ENCODE peak calls at places on chromosomes 6 and 20, in nine cellular contexts. G is psoas muscle, D is osteoblast, B is astrocyte of the spinal cord, W is AG10803, T is IMR-90, C is cardiac fibroblast, M is adrenal gland, J is astrocyte. U is an unnamed sample.

GRCh38 chr6:150143521-150144293 is 863 bp downstream of the PPP1R14C start:
- DNase-seq in G (peak; percentile 23), D (no peak), B (no peak), W (no peak), T (no peak), C (no peak), M (no peak), J (no peak), U (no peak)

GRCh38 chr20:3671986-3672863 is 9.0 kb upstream of the GFRA4 start:
- DNase-seq in G (no peak), D (peak; percentile 81), B (no peak), W (no peak), T (no peak), C (no peak), M (no peak), J (no peak), U (no peak)

GRCh38 chr6:3147914-3148757 is 9.2 kb downstream of the TUBB2A start:
- DNase-seq in G (no peak), D (peak; percentile 69), B (no peak), W (no peak), T (no peak), C (no peak), M (no peak), J (no peak), U (no peak)

GRCh38 chr20:36408219-36408618 is 102.1 kb downstream of the DLGAP4 start:
- DNase-seq in G (no peak), D (peak; percentile 91), B (no peak), W (peak; percentile 9), T (peak; percentile 28), C (peak; percentile 62), M (peak; percentile 40), J (no peak), U (no peak)

GRCh38 chr6:65937982-65938381 is 231.0 kb upstream of the EYS start:
- DNase-seq in G (no peak), D (peak; percentile 48), B (peak; percentile 5), W (peak; percentile 24), T (no peak), C (peak; percentile 5), M (peak; percentile 86), J (peak; percentile 6), U (no peak)

GRCh38 chr6:144104898-144105487 is 9.6 kb upstream of the SF3B5 start:
- DNase-seq in G (no peak), D (peak; percentile 79), B (peak; percentile 81), W (peak; percentile 77), T (peak; percentile 79), C (peak; percentile 89), M (peak; percentile 66), J (peak; percentile 47), U (peak; percentile 46)

GRCh38 chr6:153024401-153025017 is 22.0 kb upstream of the MTRF1L start:
- DNase-seq in G (no peak), D (no peak), B (peak; percentile 58), W (peak; percentile 50), T (peak; percentile 56), C (peak; percentile 67), M (peak; percentile 44), J (no peak), U (no peak)

GRCh38 chr6:56732517-56732916 is 89.8 kb upstream of the DST start:
- DNase-seq in G (no peak), D (no peak), B (no peak), W (no peak), T (no peak), C (no peak), M (no peak), J (no peak), U (no peak)

GRCh38 chr6:56752009-56752408 is 109.3 kb upstream of the DST start:
- DNase-seq in G (no peak), D (no peak), B (peak; percentile 79), W (peak; percentile 70), T (peak; percentile 77), C (peak; percentile 51), M (no peak), J (peak; percentile 93), U (peak; percentile 43)

GRCh38 chr6:143158113-143158581 is 97.5 kb downstream of the AIG1 start:
- DNase-seq in G (no peak), D (peak; percentile 17), B (no peak), W (peak; percentile 63), T (peak; percentile 38), C (no peak), M (no peak), J (no peak), U (no peak)

GRCh38 chr20:2104236-2104635 is 2.6 kb downstream of the STK35 start:
- DNase-seq in G (no peak), D (no peak), B (peak; percentile 7), W (no peak), T (no peak), C (no peak), M (no peak), J (no peak), U (peak; percentile 52)

GRCh38 chr6:111566873-111567517 is 38.7 kb downstream of the TRAF3IP2 start:
- DNase-seq in G (no peak), D (no peak), B (no peak), W (no peak), T (no peak), C (peak; percentile 47), M (no peak), J (peak; percentile 53), U (no peak)

GRCh38 chr6:69693749-69694148 is 103.1 kb downstream of the LMBRD1 start:
- DNase-seq in G (no peak), D (peak; percentile 34), B (peak; percentile 5), W (peak; percentile 16), T (peak; percentile 41), C (no peak), M (no peak), J (no peak), U (no peak)

GRCh38 chr6:24547243-24547642 is 52.5 kb downstream of the ALDH5A1 start:
- DNase-seq in G (no peak), D (no peak), B (no peak), W (no peak), T (no peak), C (peak; percentile 5), M (no peak), J (no peak), U (no peak)

DNA sequence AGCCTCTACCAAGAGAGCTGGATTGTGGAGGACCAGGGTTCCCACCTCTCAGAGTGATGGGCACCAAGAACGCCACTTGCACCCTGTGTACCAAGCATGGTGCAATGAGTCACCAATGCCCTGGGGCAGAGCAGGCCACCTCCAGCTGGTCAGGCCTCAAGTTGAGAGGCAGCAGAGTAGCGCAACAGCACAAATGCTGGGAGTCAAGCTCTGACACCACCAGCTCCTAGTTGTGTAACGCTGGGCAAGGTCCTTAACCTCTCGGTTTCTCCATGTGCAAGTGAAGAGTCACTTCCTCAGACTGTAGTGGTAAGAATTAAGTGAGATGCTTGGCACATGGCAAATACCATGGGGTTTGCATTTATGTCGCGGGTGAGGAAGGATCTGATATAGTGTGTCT is 25.6 kb downstream of the GFOD1 start:
- DNase-seq in G (no peak), D (no peak), B (no peak), W (no peak), T (no peak), C (no peak), M (peak; percentile 6), J (no peak), U (no peak)
- H3K4me3 ChIP-seq in G (no peak overlapping the region), D (no peak overlapping the region), B (no peak overlapping the region), W (no peak overlapping the region), T (no peak overlapping the region), C (no peak overlapping the region), M (no peak overlapping the region), J (no peak overlapping the region), U (no peak overlapping the region)

DNA sequence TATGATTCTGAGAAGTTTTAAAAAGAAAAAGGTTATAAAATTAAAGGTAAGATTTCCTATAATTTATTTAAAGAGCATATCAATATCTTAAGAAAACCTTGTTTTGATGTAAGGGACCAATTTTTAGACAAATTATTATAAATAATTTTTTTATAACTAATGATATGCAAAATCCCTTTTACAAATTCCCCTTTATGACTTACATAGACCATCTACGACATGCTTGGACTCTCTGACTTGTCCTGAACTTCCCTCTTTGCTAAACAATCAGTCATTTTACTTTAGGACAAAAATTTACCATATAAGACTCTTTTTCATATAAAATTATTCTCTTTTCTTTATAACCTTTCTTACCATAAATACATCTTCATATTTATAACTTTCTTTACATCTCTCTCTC is 15.3 kb upstream of the ANGPT4 start:
- DNase-seq in G (no peak), D (no peak), B (no peak), W (no peak), T (no peak), C (no peak), M (no peak), J (no peak), U (no peak)
- TF ChIP-seq CTCF in G (no peak), D (no peak), B (no peak), W (no peak), T (no peak), C (no peak), M (no peak), J (no peak), U (no peak)

GRCh38 chr6:137191670-137192069 is 18.2 kb upstream of the IL22RA2 start:
- DNase-seq in G (no peak), D (no peak), B (no peak), W (peak; percentile 18), T (no peak), C (peak; percentile 54), M (no peak), J (no peak), U (no peak)

GRCh38 chr6:137190710-137191109 is 17.3 kb upstream of the IL22RA2 start:
- DNase-seq in G (no peak), D (no peak), B (no peak), W (no peak), T (no peak), C (no peak), M (no peak), J (no peak), U (no peak)

GRCh38 chr6:137192821-137193220 is 19.4 kb upstream of the IL22RA2 start:
- DNase-seq in G (no peak), D (no peak), B (no peak), W (no peak), T (no peak), C (no peak), M (no peak), J (no peak), U (no peak)

GRCh38 chr6:137193256-137194070 is 20.0 kb upstream of the IL22RA2 start:
- DNase-seq in G (no peak), D (no peak), B (no peak), W (no peak), T (no peak), C (no peak), M (no peak), J (no peak), U (no peak)

DNA sequence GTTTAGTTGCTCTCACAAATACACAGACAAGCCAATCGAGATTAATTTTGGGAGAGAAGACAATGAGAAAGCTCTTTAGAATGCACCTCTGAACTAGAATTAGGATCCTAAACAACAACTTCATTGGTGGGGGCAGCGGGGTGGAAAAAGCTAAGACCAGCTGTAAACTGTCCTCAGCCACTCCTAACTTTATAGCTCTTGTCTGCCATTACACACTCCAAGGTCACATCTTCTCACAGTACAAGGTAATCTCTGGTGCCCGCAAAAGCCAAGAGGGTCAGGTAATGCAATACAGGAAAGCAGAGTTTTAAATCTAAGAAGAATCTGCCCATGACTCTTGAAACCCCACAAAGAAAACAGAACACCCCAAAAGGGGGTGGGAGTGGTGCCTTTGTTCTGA is 17.8 kb upstream of the IL22RA2 start:
- DNase-seq in G (no peak), D (no peak), B (no peak), W (no peak), T (no peak), C (no peak), M (no peak), J (no peak), U (no peak)
- H3K4me3 ChIP-seq in G (no peak overlapping the region), D (no peak overlapping the region), B (no peak overlapping the region), W (no peak overlapping the region), T (no peak overlapping the region), C (no peak overlapping the region), M (no peak overlapping the region), J (no peak overlapping the region), U (no peak overlapping the region)

GRCh38 chr20:12966468-12967085 is 42.2 kb upstream of the SPTLC3 start:
- DNase-seq in G (no peak), D (peak; percentile 3), B (peak; percentile 71), W (peak; percentile 54), T (peak; percentile 63), C (peak; percentile 74), M (no peak), J (peak; percentile 26), U (no peak)
- TF ChIP-seq CTCF in G (no peak), D (peak; percentile 65), B (peak; percentile 62), W (peak; percentile 71), T (peak; percentile 63), C (peak; percentile 46), M (peak; percentile 21), J (peak; percentile 59), U (peak; percentile 60)